ENCODE peak calls at places on chromosomes 6 and 20, in nine cellular contexts. P is upper lobe of left lung, W is AG09319, C is lung, J is progenitor cell of endocrine pancreas, E is tibial artery, O is fibroblast of pulmonary artery, S is choroid plexus epithelial cell, Q is neural crest cell. R is an unnamed sample.

GRCh38 chr20:14921546-14921945 is 584.1 kb upstream of the FLRT3 start:
- DNase-seq in Q (no peak), J (no peak), C (no peak), E (no peak), S (peak; percentile 16), W (peak; percentile 68), O (no peak), P (no peak), R (no peak)

GRCh38 chr20:36275011-36275410 is 31.1 kb upstream of the DLGAP4 start:
- DNase-seq in E (no peak), W (no peak), P (no peak), S (no peak), Q (no peak), C (no peak), O (no peak), J (no peak), R (no peak)

GRCh38 chr6:14690120-14691056 is 555.5 kb upstream of the JARID2 start:
- DNase-seq in O (no peak), J (no peak), W (no peak), S (no peak), E (no peak), C (no peak), P (no peak), Q (no peak), R (no peak)

GRCh38 chr20:5484346-5484745 is 167.6 kb upstream of the PROKR2 start:
- DNase-seq in O (no peak), P (peak; percentile 19), Q (no peak), E (no peak), C (no peak), W (no peak), S (no peak), J (no peak), R (no peak)

GRCh38 chr6:82415820-82416219 is 52.2 kb downstream of the TPBG start:
- DNase-seq in C (no peak), E (no peak), W (no peak), S (no peak), P (no peak), O (peak; percentile 14), J (no peak), Q (no peak), R (no peak)

GRCh38 chr6:119661628-119662027 is 312.1 kb upstream of the MAN1A1 start:
- DNase-seq in C (no peak), P (no peak), S (no peak), J (no peak), W (no peak), O (no peak), Q (no peak), E (no peak), R (no peak)

GRCh38 chr6:24907959-24908358 is 27.8 kb downstream of the RIPOR2 start:
- DNase-seq in P (no peak), W (no peak), S (no peak), C (no peak), E (no peak), O (no peak), J (no peak), Q (no peak), R (no peak)

GRCh38 chr6:23446394-23447001 is 679.5 kb upstream of the NRSN1 start:
- DNase-seq in W (peak; percentile 25), C (no peak), O (peak; percentile 72), J (no peak), S (peak; percentile 82), Q (peak; percentile 3), P (no peak), E (no peak), R (no peak)

GRCh38 chr6:109381007-109381746 is 1.1 kb downstream of the CD164 start:
- DNase-seq in S (peak; percentile 54), W (no peak), P (no peak), E (no peak), J (no peak), C (no peak), Q (no peak), O (no peak), R (peak; percentile 37)

GRCh38 chr6:109382576-109383437 is 540 bp upstream of the CD164 start:
- DNase-seq in S (peak; percentile 97), J (peak; percentile 77), O (peak; percentile 95), P (peak; percentile 97), C (peak; percentile 92), W (peak; percentile 88), Q (peak; percentile 81), E (peak; percentile 93), R (peak; percentile 94)

GRCh38 chr6:109379706-109380105 is 2.6 kb downstream of the CD164 start:
- DNase-seq in Q (no peak), J (no peak), W (no peak), O (no peak), C (no peak), S (peak; percentile 51), E (no peak), P (no peak), R (no peak)

GRCh38 chr6:109381747-109382575 is at the start of gene CD164:
- DNase-seq in Q (peak; percentile 92), C (peak; percentile 93), E (peak; percentile 94), S (peak; percentile 97), O (peak; percentile 95), P (peak; percentile 97), J (peak; percentile 87), W (peak; percentile 91), R (peak; percentile 94)

DNA sequence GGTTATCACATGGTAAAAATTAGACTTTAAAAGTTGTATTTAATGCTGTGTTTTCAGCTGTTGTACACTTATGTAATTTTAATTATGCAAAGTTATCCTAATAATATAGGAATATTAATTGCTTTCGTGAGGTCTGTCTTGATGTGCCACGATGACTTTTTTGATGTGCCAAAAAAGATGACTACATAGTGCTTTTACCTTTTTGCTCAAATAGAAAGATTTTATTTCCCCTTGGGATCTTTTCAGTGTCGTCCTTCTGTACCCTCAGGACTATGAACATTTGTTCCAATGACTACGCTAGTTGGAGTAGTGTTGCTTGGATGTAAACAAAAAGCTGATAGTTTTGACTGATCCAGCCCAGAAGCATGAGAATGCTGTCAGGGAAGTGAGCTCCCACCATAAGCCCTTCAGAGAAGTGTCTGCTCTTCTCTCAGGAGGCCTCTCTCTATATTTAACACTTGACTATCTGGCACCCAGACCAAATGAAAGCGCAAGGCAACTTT is 1.2 kb upstream of the CD164 start:
- DNase-seq in E (no peak), C (no peak), S (no peak), P (no peak), Q (no peak), J (no peak), O (no peak), W (no peak), R (no peak)
- TF ChIP-seq CTCF in E (no peak), C (no peak), S (no peak), P (no peak), Q (no peak), J (no peak), O (no peak), W (no peak), R (no peak)

GRCh38 chr6:19319005-19319404 is 518.2 kb upstream of the ID4 start:
- DNase-seq in S (no peak), W (no peak), E (no peak), O (no peak), Q (no peak), P (no peak), C (no peak), J (no peak), R (no peak)

GRCh38 chr6:19327246-19327645 is 509.9 kb upstream of the ID4 start:
- DNase-seq in P (no peak), E (no peak), C (no peak), S (peak; percentile 35), W (no peak), O (peak; percentile 73), Q (no peak), J (no peak), R (no peak)

GRCh38 chr6:19320066-19320465 is 517.1 kb upstream of the ID4 start:
- DNase-seq in P (no peak), C (no peak), S (no peak), W (no peak), E (no peak), Q (no peak), O (no peak), J (no peak), R (no peak)

GRCh38 chr6:19325335-19325789 is 511.8 kb upstream of the ID4 start:
- DNase-seq in J (no peak), E (no peak), Q (no peak), O (no peak), S (no peak), C (no peak), P (no peak), W (no peak), R (no peak)

DNA sequence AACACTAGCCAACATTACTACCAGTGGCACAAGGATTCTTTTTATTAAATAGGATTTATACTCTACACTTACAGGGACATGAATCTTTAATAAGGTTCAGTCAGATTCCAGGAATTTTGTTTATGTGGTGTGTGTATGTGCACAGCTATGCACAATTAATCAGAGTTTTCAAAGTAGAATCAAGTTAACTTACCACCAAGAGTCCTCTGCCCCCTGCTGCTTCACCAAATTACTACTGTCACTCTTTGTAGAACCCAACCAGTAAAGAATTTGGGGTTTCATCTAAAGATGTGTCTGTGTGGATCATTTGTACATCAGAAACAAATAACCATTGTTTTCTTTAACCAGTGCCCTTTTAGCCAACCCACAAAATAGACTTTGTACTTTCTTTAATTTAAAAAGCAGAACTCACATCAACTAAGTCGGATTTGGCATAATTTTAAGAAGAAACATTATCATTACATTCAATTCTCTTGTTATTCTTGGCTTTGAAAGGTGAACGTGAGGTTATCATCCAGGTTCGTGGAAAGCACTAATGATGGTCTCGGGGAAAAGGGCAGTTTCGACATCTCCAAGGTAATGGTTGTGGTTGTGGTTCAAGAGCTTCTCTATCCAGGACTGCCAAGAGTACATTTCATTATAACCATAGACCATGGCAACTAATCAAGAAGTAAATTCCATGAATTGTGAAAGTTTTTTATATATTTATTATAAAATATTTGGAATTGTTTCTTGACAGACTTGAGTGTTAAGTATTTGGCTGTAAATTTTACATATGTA is 514.3 kb upstream of the ID4 start:
- DNase-seq in O (peak; percentile 44), Q (no peak), W (no peak), P (no peak), J (no peak), C (no peak), E (no peak), S (peak; percentile 60), R (no peak)
- TF ChIP-seq CTCF in O (peak; percentile 11), Q (peak; percentile 24), W (no peak), P (no peak), J (no peak), C (no peak), E (peak; percentile 6), S (no peak), R (no peak)

DNA sequence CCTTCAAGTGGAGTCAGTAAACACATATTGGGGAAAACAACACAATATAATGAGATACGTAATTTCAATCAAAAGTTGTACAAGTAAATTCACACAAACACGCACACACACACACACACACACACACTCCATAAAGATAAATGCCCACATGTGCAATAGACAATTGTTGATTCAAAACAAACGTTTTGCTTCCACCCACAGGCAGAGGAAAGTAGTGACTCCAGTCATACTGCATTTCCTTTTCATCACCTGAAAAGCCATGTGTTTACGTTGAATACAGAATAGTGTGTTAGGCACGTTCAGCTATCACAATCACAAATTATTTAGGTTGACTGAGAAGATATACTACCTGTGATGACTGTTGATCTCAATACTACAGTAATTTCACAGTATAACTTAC is 443.8 kb upstream of the MANEA start:
- DNase-seq in P (no peak), O (no peak), S (peak; percentile 54), E (no peak), C (no peak), J (no peak), Q (no peak), W (no peak), R (no peak)
- TF ChIP-seq CTCF in P (no peak), O (peak; percentile 2), S (peak; percentile 49), E (no peak), C (no peak), J (peak; percentile 35), Q (peak; percentile 52), W (no peak), R (no peak)

DNA sequence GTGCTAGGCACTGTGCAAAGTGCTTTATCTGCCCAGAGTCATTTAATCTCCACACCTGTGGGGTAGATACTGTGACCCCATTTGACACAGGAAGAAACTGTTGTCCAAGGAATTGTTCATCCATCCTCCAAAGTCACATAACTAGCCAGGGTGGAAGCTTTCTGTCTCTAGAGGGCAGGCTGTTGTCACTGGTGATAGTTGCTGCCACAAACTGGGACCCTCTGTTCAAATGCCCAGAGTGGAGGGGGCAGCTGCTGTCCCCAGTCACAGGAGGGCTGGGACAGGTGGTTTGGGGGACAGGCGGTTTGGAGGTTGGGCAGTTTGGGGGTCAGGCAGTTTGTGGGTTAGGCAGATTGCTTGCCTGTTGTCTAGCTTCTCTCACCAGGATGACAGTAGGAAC is 16.1 kb upstream of the TMEM242 start:
- DNase-seq in P (no peak), C (no peak), E (no peak), Q (no peak), J (no peak), S (no peak), O (no peak), W (no peak), R (no peak)
- TF ChIP-seq CTCF in P (no peak), C (no peak), E (no peak), Q (no peak), J (no peak), S (peak; percentile 38), O (peak; percentile 7), W (no peak), R (no peak)